ENCODE peak calls at places on chromosome 4, in seven cellular contexts. One of them, this sample, is unnamed.

GRCh38 chr4:176387571-176387970 is 67.8 kb downstream of the SPCS3 start:
- DNase-seq in glutamatergic neuron: no peak
- DNase-seq in NCI-H1105: no peak
- DNase-seq in cardiac fibroblast: peak; percentile 65
- DNase-seq in activated T-cell treated with anti-CD3 and anti-CD28 coated beads for 1 hour: no peak
- DNase-seq in D341Med: no peak
- DNase-seq in NCI-H1048: no peak
- DNase-seq in this sample: no peak

GRCh38 chr4:7584133-7584532 is 149.4 kb upstream of the PSAPL1 start:
- DNase-seq in glutamatergic neuron: no peak
- DNase-seq in NCI-H1105: no peak
- DNase-seq in cardiac fibroblast: no peak
- DNase-seq in activated T-cell treated with anti-CD3 and anti-CD28 coated beads for 1 hour: no peak
- DNase-seq in D341Med: no peak
- DNase-seq in NCI-H1048: no peak
- DNase-seq in this sample: no peak

GRCh38 chr4:105455182-105455581 is 18.7 kb downstream of the PPA2 start:
- DNase-seq in glutamatergic neuron: no peak
- DNase-seq in NCI-H1105: no peak
- DNase-seq in cardiac fibroblast: no peak
- DNase-seq in activated T-cell treated with anti-CD3 and anti-CD28 coated beads for 1 hour: no peak
- DNase-seq in D341Med: no peak
- DNase-seq in NCI-H1048: no peak
- DNase-seq in this sample: no peak

GRCh38 chr4:87974856-87975462 is 555 bp upstream of the SPP1 start:
- DNase-seq in glutamatergic neuron: no peak
- DNase-seq in NCI-H1105: no peak
- DNase-seq in cardiac fibroblast: no peak
- DNase-seq in activated T-cell treated with anti-CD3 and anti-CD28 coated beads for 1 hour: no peak
- DNase-seq in D341Med: no peak
- DNase-seq in NCI-H1048: no peak
- DNase-seq in this sample: no peak

GRCh38 chr4:181821039-181822004 is 421.9 kb upstream of the TENM3 start:
- DNase-seq in glutamatergic neuron: no peak
- DNase-seq in NCI-H1105: no peak
- DNase-seq in cardiac fibroblast: peak; percentile 3
- DNase-seq in activated T-cell treated with anti-CD3 and anti-CD28 coated beads for 1 hour: no peak
- DNase-seq in D341Med: no peak
- DNase-seq in NCI-H1048: peak; percentile 7
- DNase-seq in this sample: no peak

GRCh38 chr4:137307806-137308205 is 224.5 kb downstream of the PCDH18 start:
- DNase-seq in glutamatergic neuron: no peak
- DNase-seq in NCI-H1105: no peak
- DNase-seq in cardiac fibroblast: peak; percentile 83
- DNase-seq in activated T-cell treated with anti-CD3 and anti-CD28 coated beads for 1 hour: no peak
- DNase-seq in D341Med: no peak
- DNase-seq in NCI-H1048: no peak
- DNase-seq in this sample: peak; percentile 7

GRCh38 chr4:186725422-186726149 is 1.9 kb upstream of the FAT1 start:
- DNase-seq in glutamatergic neuron: peak; percentile 70
- DNase-seq in NCI-H1105: peak; percentile 25
- DNase-seq in cardiac fibroblast: peak; percentile 88
- DNase-seq in activated T-cell treated with anti-CD3 and anti-CD28 coated beads for 1 hour: no peak
- DNase-seq in D341Med: peak; percentile 86
- DNase-seq in NCI-H1048: peak; percentile 65
- DNase-seq in this sample: peak; percentile 83

GRCh38 chr4:176584031-176584430 is 208.7 kb downstream of the VEGFC start:
- DNase-seq in glutamatergic neuron: no peak
- DNase-seq in NCI-H1105: no peak
- DNase-seq in cardiac fibroblast: no peak
- DNase-seq in activated T-cell treated with anti-CD3 and anti-CD28 coated beads for 1 hour: no peak
- DNase-seq in D341Med: no peak
- DNase-seq in NCI-H1048: no peak
- DNase-seq in this sample: no peak

GRCh38 chr4:89929425-89930272 is 35.0 kb downstream of the MMRN1 start:
- DNase-seq in glutamatergic neuron: no peak
- DNase-seq in NCI-H1105: no peak
- DNase-seq in cardiac fibroblast: no peak
- DNase-seq in activated T-cell treated with anti-CD3 and anti-CD28 coated beads for 1 hour: no peak
- DNase-seq in D341Med: no peak
- DNase-seq in NCI-H1048: no peak
- DNase-seq in this sample: no peak

GRCh38 chr4:3407930-3408792 is 33.6 kb upstream of the HGFAC start:
- DNase-seq in glutamatergic neuron: no peak
- DNase-seq in NCI-H1105: no peak
- DNase-seq in cardiac fibroblast: no peak
- DNase-seq in activated T-cell treated with anti-CD3 and anti-CD28 coated beads for 1 hour: no peak
- DNase-seq in D341Med: no peak
- DNase-seq in NCI-H1048: no peak
- DNase-seq in this sample: no peak

GRCh38 chr4:88939697-88940096 is 117.3 kb downstream of the FAM13A start:
- DNase-seq in glutamatergic neuron: no peak
- DNase-seq in NCI-H1105: no peak
- DNase-seq in cardiac fibroblast: peak; percentile 77
- DNase-seq in activated T-cell treated with anti-CD3 and anti-CD28 coated beads for 1 hour: no peak
- DNase-seq in D341Med: no peak
- DNase-seq in NCI-H1048: no peak
- DNase-seq in this sample: no peak

GRCh38 chr4:147813107-147813773 is 81.4 kb downstream of the ARHGAP10 start:
- DNase-seq in glutamatergic neuron: no peak
- DNase-seq in NCI-H1105: no peak
- DNase-seq in cardiac fibroblast: no peak
- DNase-seq in activated T-cell treated with anti-CD3 and anti-CD28 coated beads for 1 hour: no peak
- DNase-seq in D341Med: no peak
- DNase-seq in NCI-H1048: no peak
- DNase-seq in this sample: no peak

GRCh38 chr4:47704693-47705325 is 133.1 kb downstream of the CORIN start:
- DNase-seq in glutamatergic neuron: peak; percentile 52
- DNase-seq in NCI-H1105: peak; percentile 23
- DNase-seq in cardiac fibroblast: peak; percentile 36
- DNase-seq in activated T-cell treated with anti-CD3 and anti-CD28 coated beads for 1 hour: no peak
- DNase-seq in D341Med: peak; percentile 69
- DNase-seq in NCI-H1048: no peak
- DNase-seq in this sample: peak; percentile 58

GRCh38 chr4:108535757-108536156 is 84.6 kb upstream of the RPL34 start:
- DNase-seq in glutamatergic neuron: no peak
- DNase-seq in NCI-H1105: no peak
- DNase-seq in cardiac fibroblast: peak; percentile 5
- DNase-seq in activated T-cell treated with anti-CD3 and anti-CD28 coated beads for 1 hour: no peak
- DNase-seq in D341Med: no peak
- DNase-seq in NCI-H1048: no peak
- DNase-seq in this sample: no peak

GRCh38 chr4:155423671-155424070 is 46.9 kb upstream of the MAP9 start:
- DNase-seq in glutamatergic neuron: no peak
- DNase-seq in NCI-H1105: no peak
- DNase-seq in cardiac fibroblast: no peak
- DNase-seq in activated T-cell treated with anti-CD3 and anti-CD28 coated beads for 1 hour: no peak
- DNase-seq in D341Med: no peak
- DNase-seq in NCI-H1048: no peak
- DNase-seq in this sample: no peak

GRCh38 chr4:106312377-106312776 is 3.6 kb downstream of the TBCK start:
- DNase-seq in glutamatergic neuron: no peak
- DNase-seq in NCI-H1105: no peak
- DNase-seq in cardiac fibroblast: no peak
- DNase-seq in activated T-cell treated with anti-CD3 and anti-CD28 coated beads for 1 hour: no peak
- DNase-seq in D341Med: no peak
- DNase-seq in NCI-H1048: no peak
- DNase-seq in this sample: no peak

GRCh38 chr4:86496094-86497060 is 97.7 kb upstream of the PTPN13 start:
- DNase-seq in glutamatergic neuron: peak; percentile 42
- DNase-seq in NCI-H1105: no peak
- DNase-seq in cardiac fibroblast: peak; percentile 75
- DNase-seq in activated T-cell treated with anti-CD3 and anti-CD28 coated beads for 1 hour: peak; percentile 4
- DNase-seq in D341Med: peak; percentile 63
- DNase-seq in NCI-H1048: peak; percentile 7
- DNase-seq in this sample: peak; percentile 49

GRCh38 chr4:25351777-25352421 is 25.2 kb upstream of the ANAPC4 start:
- DNase-seq in glutamatergic neuron: no peak
- DNase-seq in NCI-H1105: no peak
- DNase-seq in cardiac fibroblast: peak; percentile 33
- DNase-seq in activated T-cell treated with anti-CD3 and anti-CD28 coated beads for 1 hour: no peak
- DNase-seq in D341Med: no peak
- DNase-seq in NCI-H1048: no peak
- DNase-seq in this sample: peak; percentile 61

GRCh38 chr4:17285747-17286146 is 226.1 kb downstream of the QDPR start:
- DNase-seq in glutamatergic neuron: no peak
- DNase-seq in NCI-H1105: no peak
- DNase-seq in cardiac fibroblast: no peak
- DNase-seq in activated T-cell treated with anti-CD3 and anti-CD28 coated beads for 1 hour: no peak
- DNase-seq in D341Med: no peak
- DNase-seq in NCI-H1048: no peak
- DNase-seq in this sample: no peak

GRCh38 chr4:74311696-74312313 is 3.5 kb downstream of the EPGN start:
- DNase-seq in glutamatergic neuron: no peak
- DNase-seq in NCI-H1105: peak; percentile 28
- DNase-seq in cardiac fibroblast: peak; percentile 84
- DNase-seq in activated T-cell treated with anti-CD3 and anti-CD28 coated beads for 1 hour: no peak
- DNase-seq in D341Med: peak; percentile 36
- DNase-seq in NCI-H1048: peak; percentile 6
- DNase-seq in this sample: peak; percentile 74

This sample was measured in RKO.